ENCODE peak calls at places on chromosome 7, in five cellular contexts. One of them, this sample, is unnamed.

GRCh38 chr7:2355079-2356008 is 717 bp downstream of the EIF3B start:
- DNase-seq in stomach: no peak
- DNase-seq in activated B cell treated with CpG ODN at 0.5 μM for 24 hours: peak
- DNase-seq in endodermal cell: peak
- DNase-seq in AG09319: no peak
- DNase-seq in this sample: peak

GRCh38 chr7:156111-157007 is 36.0 kb upstream of the FAM20C start:
- DNase-seq in endodermal cell: no peak
- DNase-seq in stomach: no peak
- DNase-seq in activated B cell treated with CpG ODN at 0.5 μM for 24 hours: no peak
- DNase-seq in AG09319: no peak
- DNase-seq in this sample: no peak

GRCh38 chr7:12111461-12112405 is 99.4 kb upstream of the TMEM106B start:
- DNase-seq in AG09319: no peak
- DNase-seq in stomach: no peak
- DNase-seq in endodermal cell: peak
- DNase-seq in activated B cell treated with CpG ODN at 0.5 μM for 24 hours: no peak
- DNase-seq in this sample: no peak

GRCh38 chr7:92253251-92253650 is 7.5 kb downstream of the ANKIB1 start:
- DNase-seq in endodermal cell: no peak
- DNase-seq in activated B cell treated with CpG ODN at 0.5 μM for 24 hours: no peak
- DNase-seq in stomach: no peak
- DNase-seq in AG09319: no peak
- DNase-seq in this sample: no peak

GRCh38 chr7:109479388-109479787 is 909.7 kb downstream of the DNAJB9 start:
- DNase-seq in stomach: no peak
- DNase-seq in endodermal cell: no peak
- DNase-seq in AG09319: no peak
- DNase-seq in activated B cell treated with CpG ODN at 0.5 μM for 24 hours: no peak
- DNase-seq in this sample: no peak

GRCh38 chr7:93843260-93843659 is 47.3 kb downstream of the TFPI2 start:
- DNase-seq in stomach: no peak
- DNase-seq in activated B cell treated with CpG ODN at 0.5 μM for 24 hours: no peak
- DNase-seq in AG09319: peak
- DNase-seq in endodermal cell: no peak
- DNase-seq in this sample: no peak

GRCh38 chr7:69690329-69690728 is 92.1 kb downstream of the AUTS2 start:
- DNase-seq in activated B cell treated with CpG ODN at 0.5 μM for 24 hours: no peak
- DNase-seq in stomach: no peak
- DNase-seq in endodermal cell: no peak
- DNase-seq in AG09319: no peak
- DNase-seq in this sample: no peak

GRCh38 chr7:12481722-12482121 is 78.1 kb upstream of the VWDE start:
- DNase-seq in endodermal cell: no peak
- DNase-seq in stomach: no peak
- DNase-seq in AG09319: no peak
- DNase-seq in activated B cell treated with CpG ODN at 0.5 μM for 24 hours: no peak
- DNase-seq in this sample: no peak

GRCh38 chr7:35596061-35596460 is 98.9 kb downstream of the HERPUD2 start:
- DNase-seq in activated B cell treated with CpG ODN at 0.5 μM for 24 hours: no peak
- DNase-seq in stomach: no peak
- DNase-seq in AG09319: no peak
- DNase-seq in endodermal cell: no peak
- DNase-seq in this sample: no peak

GRCh38 chr7:27184342-27185012 is 555 bp downstream of the HOXA11 start:
- DNase-seq in AG09319: no peak
- DNase-seq in stomach: peak
- DNase-seq in endodermal cell: peak
- DNase-seq in activated B cell treated with CpG ODN at 0.5 μM for 24 hours: peak
- DNase-seq in this sample: peak

GRCh38 chr7:12911053-12911452 is 223.6 kb downstream of the ARL4A start:
- DNase-seq in endodermal cell: no peak
- DNase-seq in activated B cell treated with CpG ODN at 0.5 μM for 24 hours: no peak
- DNase-seq in stomach: no peak
- DNase-seq in AG09319: no peak
- DNase-seq in this sample: no peak

GRCh38 chr7:35185908-35186731 is 67.8 kb downstream of the TBX20 start:
- DNase-seq in endodermal cell: peak
- DNase-seq in AG09319: no peak
- DNase-seq in activated B cell treated with CpG ODN at 0.5 μM for 24 hours: no peak
- DNase-seq in stomach: no peak
- DNase-seq in this sample: no peak

GRCh38 chr7:114422478-114423217 is 8.0 kb downstream of the FOXP2 start:
- DNase-seq in endodermal cell: no peak
- DNase-seq in activated B cell treated with CpG ODN at 0.5 μM for 24 hours: no peak
- DNase-seq in stomach: no peak
- DNase-seq in AG09319: no peak
- DNase-seq in this sample: no peak

GRCh38 chr7:135321556-135321955 is 87.9 kb downstream of the STRA8 start:
- DNase-seq in AG09319: no peak
- DNase-seq in stomach: no peak
- DNase-seq in endodermal cell: no peak
- DNase-seq in activated B cell treated with CpG ODN at 0.5 μM for 24 hours: no peak
- DNase-seq in this sample: no peak

GRCh38 chr7:1679966-1680730 is 10.1 kb downstream of the ELFN1 start:
- DNase-seq in AG09319: no peak
- DNase-seq in stomach: peak
- DNase-seq in endodermal cell: peak
- DNase-seq in activated B cell treated with CpG ODN at 0.5 μM for 24 hours: no peak
- DNase-seq in this sample: peak

GRCh38 chr7:158818325-158819213 is 10.7 kb downstream of the ESYT2 start:
- DNase-seq in AG09319: peak
- DNase-seq in stomach: peak
- DNase-seq in endodermal cell: peak
- DNase-seq in activated B cell treated with CpG ODN at 0.5 μM for 24 hours: peak
- DNase-seq in this sample: peak

GRCh38 chr7:128814496-128814895 is 15.7 kb upstream of the FLNC start:
- DNase-seq in endodermal cell: no peak
- DNase-seq in stomach: no peak
- DNase-seq in AG09319: no peak
- DNase-seq in activated B cell treated with CpG ODN at 0.5 μM for 24 hours: no peak
- DNase-seq in this sample: no peak

GRCh38 chr7:40850017-40850416 is 715.2 kb downstream of the SUGCT start:
- DNase-seq in stomach: no peak
- DNase-seq in endodermal cell: no peak
- DNase-seq in activated B cell treated with CpG ODN at 0.5 μM for 24 hours: no peak
- DNase-seq in AG09319: no peak
- DNase-seq in this sample: no peak

GRCh38 chr7:74587435-74588126 is 69.9 kb upstream of the GTF2I start:
- DNase-seq in AG09319: peak
- DNase-seq in endodermal cell: peak
- DNase-seq in activated B cell treated with CpG ODN at 0.5 μM for 24 hours: no peak
- DNase-seq in stomach: peak
- DNase-seq in this sample: no peak

GRCh38 chr7:157368955-157369354 is 32.2 kb downstream of the DNAJB6 start:
- DNase-seq in activated B cell treated with CpG ODN at 0.5 μM for 24 hours: no peak
- DNase-seq in endodermal cell: no peak
- DNase-seq in stomach: no peak
- DNase-seq in AG09319: no peak
- DNase-seq in this sample: no peak

GRCh38 chr7:26403640-26404039 is 112.0 kb downstream of the SNX10 start:
- DNase-seq in endodermal cell: no peak
- DNase-seq in activated B cell treated with CpG ODN at 0.5 μM for 24 hours: no peak
- DNase-seq in AG09319: no peak
- DNase-seq in stomach: no peak
- DNase-seq in this sample: no peak

GRCh38 chr7:158358926-158359645 is 228.5 kb downstream of the PTPRN2 start:
- DNase-seq in endodermal cell: peak
- DNase-seq in activated B cell treated with CpG ODN at 0.5 μM for 24 hours: no peak
- DNase-seq in AG09319: no peak
- DNase-seq in stomach: no peak
- DNase-seq in this sample: no peak

GRCh38 chr7:2201128-2201527 is 31.6 kb downstream of the MAD1L1 start:
- DNase-seq in activated B cell treated with CpG ODN at 0.5 μM for 24 hours: peak
- DNase-seq in AG09319: no peak
- DNase-seq in endodermal cell: no peak
- DNase-seq in stomach: no peak
- DNase-seq in this sample: no peak

GRCh38 chr7:46256870-46257528 is 335.9 kb upstream of the IGFBP3 start:
- DNase-seq in stomach: no peak
- DNase-seq in activated B cell treated with CpG ODN at 0.5 μM for 24 hours: no peak
- DNase-seq in AG09319: no peak
- DNase-seq in endodermal cell: no peak
- DNase-seq in this sample: no peak

GRCh38 chr7:47610506-47611044 is 28.7 kb upstream of the TNS3 start:
- DNase-seq in endodermal cell: no peak
- DNase-seq in activated B cell treated with CpG ODN at 0.5 μM for 24 hours: no peak
- DNase-seq in AG09319: peak
- DNase-seq in stomach: no peak
- DNase-seq in this sample: no peak

GRCh38 chr7:101164071-101164840 is 1.1 kb downstream of the VGF start:
- DNase-seq in activated B cell treated with CpG ODN at 0.5 μM for 24 hours: peak
- DNase-seq in endodermal cell: peak
- DNase-seq in AG09319: no peak
- DNase-seq in stomach: peak
- DNase-seq in this sample: no peak

GRCh38 chr7:105760549-105761447 is 115.6 kb downstream of the ATXN7L1 start:
- DNase-seq in endodermal cell: no peak
- DNase-seq in activated B cell treated with CpG ODN at 0.5 μM for 24 hours: no peak
- DNase-seq in stomach: no peak
- DNase-seq in AG09319: no peak
- DNase-seq in this sample: peak

GRCh38 chr7:126686474-126686873 is 566.3 kb downstream of the GRM8 start:
- DNase-seq in activated B cell treated with CpG ODN at 0.5 μM for 24 hours: no peak
- DNase-seq in AG09319: no peak
- DNase-seq in endodermal cell: no peak
- DNase-seq in stomach: no peak
- DNase-seq in this sample: no peak

GRCh38 chr7:20183086-20183485 is 34.1 kb downstream of the MACC1 start:
- DNase-seq in stomach: no peak
- DNase-seq in AG09319: no peak
- DNase-seq in endodermal cell: no peak
- DNase-seq in activated B cell treated with CpG ODN at 0.5 μM for 24 hours: no peak
- DNase-seq in this sample: no peak

GRCh38 chr7:35753761-35754603 is 46.9 kb upstream of the SEPTIN7 start:
- DNase-seq in activated B cell treated with CpG ODN at 0.5 μM for 24 hours: no peak
- DNase-seq in AG09319: no peak
- DNase-seq in endodermal cell: no peak
- DNase-seq in stomach: no peak
- DNase-seq in this sample: no peak

GRCh38 chr7:24755096-24755495 is 2.2 kb downstream of the GSDME start:
- DNase-seq in endodermal cell: no peak
- DNase-seq in stomach: no peak
- DNase-seq in AG09319: no peak
- DNase-seq in activated B cell treated with CpG ODN at 0.5 μM for 24 hours: no peak
- DNase-seq in this sample: no peak

GRCh38 chr7:148395990-148396716 is 194.4 kb upstream of the C7orf33 start:
- DNase-seq in endodermal cell: peak
- DNase-seq in AG09319: no peak
- DNase-seq in activated B cell treated with CpG ODN at 0.5 μM for 24 hours: no peak
- DNase-seq in stomach: no peak
- DNase-seq in this sample: no peak

GRCh38 chr7:112080974-112081373 is 125.2 kb downstream of the DOCK4 start:
- DNase-seq in activated B cell treated with CpG ODN at 0.5 μM for 24 hours: no peak
- DNase-seq in AG09319: no peak
- DNase-seq in endodermal cell: no peak
- DNase-seq in stomach: no peak
- DNase-seq in this sample: no peak
- TF ChIP-seq CTCF in activated B cell treated with CpG ODN at 0.5 μM for 24 hours: no peak
- TF ChIP-seq CTCF in AG09319: no peak
- TF ChIP-seq CTCF in endodermal cell: no peak
- TF ChIP-seq CTCF in stomach: no peak
- TF ChIP-seq CTCF in this sample: no peak

GRCh38 chr7:133207687-133208086 is 45.2 kb upstream of the EXOC4 start:
- DNase-seq in AG09319: no peak
- DNase-seq in activated B cell treated with CpG ODN at 0.5 μM for 24 hours: no peak
- DNase-seq in stomach: no peak
- DNase-seq in endodermal cell: no peak
- DNase-seq in this sample: no peak
- TF ChIP-seq CTCF in AG09319: no peak
- TF ChIP-seq CTCF in activated B cell treated with CpG ODN at 0.5 μM for 24 hours: no peak
- TF ChIP-seq CTCF in stomach: no peak
- TF ChIP-seq CTCF in endodermal cell: peak
- TF ChIP-seq CTCF in this sample: no peak

GRCh38 chr7:136874393-136875032 is 6.1 kb downstream of the CHRM2 start:
- DNase-seq in activated B cell treated with CpG ODN at 0.5 μM for 24 hours: no peak
- DNase-seq in endodermal cell: no peak
- DNase-seq in stomach: no peak
- DNase-seq in AG09319: no peak
- DNase-seq in this sample: no peak
- TF ChIP-seq CTCF in activated B cell treated with CpG ODN at 0.5 μM for 24 hours: no peak
- TF ChIP-seq CTCF in endodermal cell: peak
- TF ChIP-seq CTCF in stomach: no peak
- TF ChIP-seq CTCF in AG09319: peak
- TF ChIP-seq CTCF in this sample: no peak

GRCh38 chr7:44110724-44111635 is 6.8 kb downstream of the AEBP1 start:
- DNase-seq in AG09319: no peak
- DNase-seq in endodermal cell: no peak
- DNase-seq in stomach: no peak
- DNase-seq in activated B cell treated with CpG ODN at 0.5 μM for 24 hours: no peak
- DNase-seq in this sample: no peak

GRCh38 chr7:44109991-44110390 is 5.8 kb downstream of the AEBP1 start:
- DNase-seq in stomach: no peak
- DNase-seq in endodermal cell: no peak
- DNase-seq in activated B cell treated with CpG ODN at 0.5 μM for 24 hours: no peak
- DNase-seq in AG09319: no peak
- DNase-seq in this sample: no peak

GRCh38 chr7:44107116-44107960 is 3.2 kb downstream of the AEBP1 start:
- DNase-seq in endodermal cell: no peak
- DNase-seq in stomach: no peak
- DNase-seq in AG09319: no peak
- DNase-seq in activated B cell treated with CpG ODN at 0.5 μM for 24 hours: no peak
- DNase-seq in this sample: no peak

GRCh38 chr7:44107961-44108767 is 4.0 kb downstream of the AEBP1 start:
- DNase-seq in endodermal cell: no peak
- DNase-seq in activated B cell treated with CpG ODN at 0.5 μM for 24 hours: no peak
- DNase-seq in AG09319: no peak
- DNase-seq in stomach: no peak
- DNase-seq in this sample: no peak

GRCh38 chr7:44108768-44109750 is 4.9 kb downstream of the AEBP1 start:
- DNase-seq in activated B cell treated with CpG ODN at 0.5 μM for 24 hours: no peak
- DNase-seq in endodermal cell: no peak
- DNase-seq in AG09319: no peak
- DNase-seq in stomach: no peak
- DNase-seq in this sample: no peak
- TF ChIP-seq CTCF in activated B cell treated with CpG ODN at 0.5 μM for 24 hours: no peak
- TF ChIP-seq CTCF in endodermal cell: peak
- TF ChIP-seq CTCF in AG09319: no peak
- TF ChIP-seq CTCF in stomach: no peak
- TF ChIP-seq CTCF in this sample: no peak